ENCODE peak calls at places on chromosomes 1 and 21, in seven cellular contexts. T is K562, D is HCT116, P is SK-N-SH, H is HepG2, W is Panc1, C is GM12878. F is an unnamed sample.

GRCh38 chr21:29334717-29335428 is 36.2 kb downstream of the BACH1 start:
- DNase-seq in T (no peak), C (no peak), P (no peak), D (no peak), W (no peak), H (no peak), F (no peak)

GRCh38 chr21:18164933-18165332 is 79.7 kb upstream of the CHODL start:
- DNase-seq in H (no peak), C (no peak), T (no peak), D (no peak), P (no peak), W (no peak), F (no peak)

GRCh38 chr1:5637171-5637570 is 355.1 kb downstream of the NPHP4 start:
- DNase-seq in T (peak; percentile 28), C (no peak), P (peak; percentile 48), D (peak; percentile 18), H (no peak), W (no peak), F (no peak)

GRCh38 chr21:29064850-29065481 is 8.5 kb downstream of the CCT8 start:
- DNase-seq in C (peak; percentile 52), T (no peak), P (no peak), W (no peak), D (no peak), H (no peak), F (no peak)

GRCh38 chr1:224067621-224068457 is 46.1 kb upstream of the FBXO28 start:
- DNase-seq in H (no peak), W (peak; percentile 79), D (no peak), T (no peak), P (no peak), C (no peak), F (no peak)

GRCh38 chr1:212290608-212291007 is 5.4 kb downstream of the PPP2R5A start:
- DNase-seq in T (no peak), W (no peak), C (no peak), P (no peak), H (peak; percentile 16), D (no peak), F (no peak)

GRCh38 chr1:5597991-5598823 is 394.0 kb downstream of the NPHP4 start:
- DNase-seq in T (no peak), W (no peak), D (no peak), H (peak; percentile 78), C (no peak), P (peak; percentile 47), F (no peak)

GRCh38 chr1:156859523-156860112 is 701 bp upstream of the INSRR start:
- DNase-seq in W (no peak), H (no peak), D (no peak), C (no peak), T (no peak), P (peak; percentile 61), F (no peak)

GRCh38 chr1:1955651-1956094 is 36.6 kb upstream of the TMEM52 start:
- DNase-seq in D (no peak), P (no peak), W (no peak), T (no peak), C (no peak), H (peak; percentile 58), F (no peak)

GRCh38 chr21:39447264-39447663 is 1.7 kb upstream of the LCA5L start:
- DNase-seq in H (no peak), C (no peak), W (no peak), P (no peak), D (no peak), T (no peak), F (no peak)

GRCh38 chr1:20194770-20195463 is 8.6 kb upstream of the PLA2G2C start:
- DNase-seq in T (peak; percentile 78), W (peak; percentile 35), C (peak; percentile 13), H (peak; percentile 44), P (peak; percentile 57), D (peak; percentile 56), F (peak; percentile 82)

GRCh38 chr1:200035397-200035955 is 8.0 kb downstream of the NR5A2 start:
- DNase-seq in D (no peak), P (no peak), T (no peak), W (no peak), C (no peak), H (no peak), F (peak; percentile 58)

GRCh38 chr1:208595745-208596144 is 351.6 kb upstream of the PLXNA2 start:
- DNase-seq in H (no peak), C (no peak), P (no peak), D (no peak), W (no peak), T (no peak), F (no peak)

GRCh38 chr21:39441502-39442475 is 3.8 kb downstream of the LCA5L start:
- DNase-seq in H (peak; percentile 45), P (peak; percentile 59), D (peak; percentile 45), W (peak; percentile 20), C (no peak), T (peak; percentile 67), F (no peak)

GRCh38 chr1:229230893-229231753 is 39.8 kb upstream of the RAB4A start:
- DNase-seq in D (peak; percentile 69), W (peak; percentile 27), C (no peak), T (no peak), H (no peak), P (no peak), F (peak; percentile 57)

GRCh38 chr1:22038036-22038435 is 14.5 kb upstream of the CDC42 start:
- DNase-seq in D (no peak), C (no peak), W (no peak), T (no peak), H (no peak), P (no peak), F (no peak)

GRCh38 chr1:24999906-25000305 is 69.8 kb upstream of the RUNX3 start:
- DNase-seq in T (no peak), C (no peak), W (no peak), H (no peak), D (no peak), P (no peak), F (no peak)

GRCh38 chr1:28417441-28418277 is 48.1 kb downstream of the PHACTR4 start:
- DNase-seq in C (no peak), H (no peak), T (no peak), D (peak; percentile 78), W (peak; percentile 85), P (peak; percentile 40), F (no peak)

DNA sequence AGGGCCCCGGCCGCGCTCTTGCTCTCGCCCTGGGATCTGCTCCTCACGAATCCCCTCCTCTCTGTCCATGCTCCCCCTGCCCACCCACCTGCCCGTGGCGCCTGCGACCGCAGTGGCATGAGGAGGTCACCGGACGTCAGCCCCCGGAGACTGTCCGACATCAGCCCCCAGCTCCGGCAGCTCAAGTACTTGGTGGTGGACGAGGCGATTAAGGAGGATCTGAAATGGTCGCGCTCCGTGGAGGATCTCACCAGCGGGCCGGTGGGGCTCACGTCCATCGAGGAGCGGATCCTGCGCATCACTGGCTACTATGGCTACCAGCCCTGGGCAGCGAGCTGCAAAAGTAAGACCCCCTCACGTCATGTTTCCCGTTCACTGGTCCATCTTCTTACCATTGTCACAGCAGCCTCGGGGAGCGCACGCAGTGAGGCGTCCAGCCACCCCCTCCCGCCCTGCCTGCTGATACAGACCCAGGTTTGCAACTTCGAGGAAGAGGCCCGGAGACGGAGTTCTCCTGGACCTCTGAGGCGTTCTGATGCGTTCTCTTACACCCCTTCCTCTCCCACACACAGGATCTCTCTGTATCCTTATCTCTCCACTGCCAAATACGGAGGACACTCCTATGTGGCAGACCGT is 1.1 kb downstream of the SLC35F3 start:
- DNase-seq in P (no peak), D (no peak), T (no peak), W (no peak), C (no peak), H (no peak), F (peak; percentile 55)
- TF ChIP-seq SIN3A in P (no peak), D (no peak), T (no peak), W (peak; percentile 42), C (no peak), H (no peak), F (no peak)

GRCh38 chr1:94305704-94306103 is 68.3 kb upstream of the ARHGAP29 start:
- DNase-seq in C (no peak), D (no peak), T (no peak), H (no peak), P (no peak), W (no peak), F (no peak)

GRCh38 chr1:94304553-94304952 is 67.2 kb upstream of the ARHGAP29 start:
- DNase-seq in P (no peak), W (no peak), C (no peak), H (no peak), D (no peak), T (no peak), F (no peak)

GRCh38 chr1:94309829-94310569 is 72.6 kb upstream of the ARHGAP29 start:
- DNase-seq in P (no peak), T (no peak), D (no peak), H (no peak), W (no peak), C (no peak), F (no peak)

GRCh38 chr1:94309216-94309615 is 71.8 kb upstream of the ARHGAP29 start:
- DNase-seq in D (no peak), H (peak; percentile 53), P (no peak), C (no peak), T (no peak), W (no peak), F (no peak)

GRCh38 chr1:94306521-94306920 is 69.1 kb upstream of the ARHGAP29 start:
- DNase-seq in H (no peak), P (no peak), C (no peak), D (no peak), W (no peak), T (no peak), F (no peak)
- H3K27ac ChIP-seq in H (no peak overlapping the region), P (no peak overlapping the region), C (no peak overlapping the region), D (no peak overlapping the region), W (no peak overlapping the region), T (no peak overlapping the region), F (no peak overlapping the region)

DNA sequence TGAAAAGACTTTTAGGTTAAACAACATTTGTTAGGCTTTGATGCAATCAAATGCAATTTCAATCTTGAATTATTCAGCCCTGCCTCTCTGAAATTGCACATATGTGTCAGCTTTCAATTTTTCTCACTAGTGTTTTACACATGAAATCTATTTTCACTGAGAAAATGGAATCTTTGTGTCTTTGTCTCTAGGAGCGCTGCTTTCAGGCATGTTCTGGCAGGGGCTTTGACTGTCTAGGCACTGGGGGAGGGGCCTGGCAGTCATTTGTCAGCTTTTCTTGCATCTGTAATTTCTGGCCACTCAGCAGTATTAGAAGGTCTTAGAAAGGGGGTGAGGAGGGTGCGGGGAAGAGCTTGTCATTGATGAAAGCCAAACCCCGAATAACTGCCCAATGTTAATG is 264.4 kb downstream of the PTPRC start:
- DNase-seq in P (no peak), D (no peak), C (no peak), W (no peak), T (no peak), H (no peak), F (no peak)
- TF ChIP-seq SIN3A in P (no peak), D (no peak), C (no peak), W (no peak), T (no peak), H (no peak), F (no peak)

DNA sequence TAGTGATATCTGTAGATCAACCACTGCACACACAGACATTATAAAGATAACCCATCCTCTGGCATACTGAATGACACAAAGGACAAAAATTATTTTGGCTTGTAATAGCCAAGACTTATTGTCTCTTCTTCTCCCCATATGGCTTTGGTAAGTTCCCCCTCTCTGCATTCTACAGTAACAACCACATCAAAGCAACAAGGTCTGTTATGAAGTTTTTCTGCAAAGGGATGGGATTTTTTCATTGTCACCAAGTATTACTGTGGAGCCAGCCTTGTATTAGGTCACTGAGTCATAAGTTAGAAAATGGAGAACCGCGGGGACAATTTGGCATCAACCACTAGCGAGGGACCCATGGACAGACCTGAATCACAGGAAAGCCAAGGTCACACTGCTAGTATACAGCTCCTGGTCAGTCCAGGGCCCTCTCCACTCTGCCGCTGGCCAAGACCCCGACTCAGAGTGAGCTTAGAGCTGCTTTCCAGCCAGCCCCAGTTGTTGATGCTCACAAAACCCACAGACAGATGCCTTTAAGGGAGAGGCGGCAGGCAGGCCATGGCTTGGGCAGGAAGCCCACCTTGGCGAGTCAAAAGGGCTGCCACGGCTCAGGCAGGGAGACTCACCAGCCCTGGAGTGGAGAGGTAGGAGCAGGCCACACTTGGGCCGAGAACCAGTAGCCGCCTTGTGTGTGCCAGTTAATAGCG is 6.0 kb downstream of the PABPC4 start:
- DNase-seq in H (no peak), T (no peak), P (no peak), W (no peak), C (no peak), D (no peak), F (no peak)
- H3K27ac ChIP-seq in H (no peak overlapping the region), T (no peak overlapping the region), P (no peak overlapping the region), W (no peak overlapping the region), C (no peak overlapping the region), D (no peak overlapping the region), F (no peak overlapping the region)

F was measured in H1.